ENCODE peak calls at places on chromosomes 4 and X, in four cellular contexts. One of them, this sample, is unnamed.

GRCh38 chr4:1289232-1290164 is at the start of gene MAEA:
- DNase-seq in tibial nerve: peak; percentile 93
- DNase-seq in tibial artery: peak; percentile 96
- DNase-seq in right lobe of liver: peak; percentile 98
- DNase-seq in this sample: peak; percentile 96

GRCh38 chr4:26120098-26120795 is 200.6 kb upstream of the RBPJ start:
- DNase-seq in tibial nerve: no peak
- DNase-seq in tibial artery: no peak
- DNase-seq in right lobe of liver: no peak
- DNase-seq in this sample: no peak

GRCh38 chr4:138199568-138200235 is 42.4 kb downstream of the SLC7A11 start:
- DNase-seq in tibial nerve: no peak
- DNase-seq in tibial artery: no peak
- DNase-seq in right lobe of liver: no peak
- DNase-seq in this sample: no peak

GRCh38 chr4:100933628-100934027 is 413.7 kb downstream of the PPP3CA start:
- DNase-seq in tibial nerve: no peak
- DNase-seq in tibial artery: no peak
- DNase-seq in right lobe of liver: no peak
- DNase-seq in this sample: no peak

GRCh38 chr4:8506373-8507250 is 66.0 kb downstream of the TRMT44 start:
- DNase-seq in tibial nerve: no peak
- DNase-seq in tibial artery: peak; percentile 56
- DNase-seq in right lobe of liver: no peak
- DNase-seq in this sample: no peak

GRCh38 chr4:83449009-83449408 is 6.6 kb downstream of the HELQ start:
- DNase-seq in tibial nerve: no peak
- DNase-seq in tibial artery: no peak
- DNase-seq in right lobe of liver: no peak
- DNase-seq in this sample: no peak

GRCh38 chr4:56465599-56466295 is 1.7 kb upstream of the SRP72 start:
- DNase-seq in tibial nerve: no peak
- DNase-seq in tibial artery: no peak
- DNase-seq in right lobe of liver: no peak
- DNase-seq in this sample: no peak

GRCh38 chr4:72031868-72032619 is at the start of gene NPFFR2:
- DNase-seq in tibial nerve: no peak
- DNase-seq in tibial artery: no peak
- DNase-seq in right lobe of liver: peak; percentile 47
- DNase-seq in this sample: no peak

GRCh38 chr4:141126769-141127168 is 6.5 kb downstream of the RNF150 start:
- DNase-seq in tibial nerve: no peak
- DNase-seq in tibial artery: no peak
- DNase-seq in right lobe of liver: no peak
- DNase-seq in this sample: no peak

GRCh38 chr4:30867427-30867826 is 147.3 kb downstream of the PCDH7 start:
- DNase-seq in tibial nerve: no peak
- DNase-seq in tibial artery: peak; percentile 21
- DNase-seq in right lobe of liver: no peak
- DNase-seq in this sample: no peak

GRCh38 chr4:185194924-185195632 is 8.7 kb downstream of the CFAP97 start:
- DNase-seq in tibial nerve: no peak
- DNase-seq in tibial artery: no peak
- DNase-seq in right lobe of liver: no peak
- DNase-seq in this sample: no peak

GRCh38 chr4:80017125-80017854 is 55.7 kb downstream of the ANTXR2 start:
- DNase-seq in tibial nerve: no peak
- DNase-seq in tibial artery: no peak
- DNase-seq in right lobe of liver: no peak
- DNase-seq in this sample: no peak

GRCh38 chr4:140353836-140354235 is 19.6 kb upstream of the SCOC start:
- DNase-seq in tibial nerve: no peak
- DNase-seq in tibial artery: no peak
- DNase-seq in right lobe of liver: no peak
- DNase-seq in this sample: no peak

GRCh38 chrX:119682019-119682989 is 10.7 kb downstream of the SEPTIN6 start:
- DNase-seq in tibial nerve: no peak
- DNase-seq in tibial artery: no peak
- DNase-seq in right lobe of liver: no peak
- DNase-seq in this sample: no peak

GRCh38 chr4:4854649-4855292 is 4.7 kb upstream of the MSX1 start:
- DNase-seq in tibial nerve: no peak
- DNase-seq in tibial artery: no peak
- DNase-seq in right lobe of liver: no peak
- DNase-seq in this sample: no peak

GRCh38 chr4:90318208-90318607 is 191.0 kb downstream of the CCSER1 start:
- DNase-seq in tibial nerve: no peak
- DNase-seq in tibial artery: no peak
- DNase-seq in right lobe of liver: no peak
- DNase-seq in this sample: no peak

GRCh38 chr4:155972098-155972497 is 18.4 kb upstream of the CTSO start:
- DNase-seq in tibial nerve: peak; percentile 16
- DNase-seq in tibial artery: peak; percentile 30
- DNase-seq in right lobe of liver: no peak
- DNase-seq in this sample: no peak

GRCh38 chr4:163542275-163542674 is 47.8 kb downstream of the TMA16 start:
- DNase-seq in tibial nerve: no peak
- DNase-seq in tibial artery: no peak
- DNase-seq in right lobe of liver: no peak
- DNase-seq in this sample: no peak
- H3K27ac ChIP-seq in tibial nerve: no peak overlapping the region
- H3K27ac ChIP-seq in tibial artery: no peak overlapping the region
- H3K27ac ChIP-seq in right lobe of liver: no peak overlapping the region
- H3K27ac ChIP-seq in this sample: no peak overlapping the region

GRCh38 chr4:3371581-3372001 is 70.2 kb upstream of the HGFAC start:
- DNase-seq in tibial nerve: no peak
- DNase-seq in tibial artery: no peak
- DNase-seq in right lobe of liver: no peak
- DNase-seq in this sample: no peak

GRCh38 chr4:3368334-3368733 is 73.4 kb upstream of the HGFAC start:
- DNase-seq in tibial nerve: no peak
- DNase-seq in tibial artery: no peak
- DNase-seq in right lobe of liver: no peak
- DNase-seq in this sample: peak; percentile 50

GRCh38 chr4:3371038-3371437 is 70.7 kb upstream of the HGFAC start:
- DNase-seq in tibial nerve: no peak
- DNase-seq in tibial artery: no peak
- DNase-seq in right lobe of liver: no peak
- DNase-seq in this sample: no peak

GRCh38 chr4:3368841-3369760 is 72.7 kb upstream of the HGFAC start:
- DNase-seq in tibial nerve: no peak
- DNase-seq in tibial artery: no peak
- DNase-seq in right lobe of liver: peak; percentile 44
- DNase-seq in this sample: no peak

DNA sequence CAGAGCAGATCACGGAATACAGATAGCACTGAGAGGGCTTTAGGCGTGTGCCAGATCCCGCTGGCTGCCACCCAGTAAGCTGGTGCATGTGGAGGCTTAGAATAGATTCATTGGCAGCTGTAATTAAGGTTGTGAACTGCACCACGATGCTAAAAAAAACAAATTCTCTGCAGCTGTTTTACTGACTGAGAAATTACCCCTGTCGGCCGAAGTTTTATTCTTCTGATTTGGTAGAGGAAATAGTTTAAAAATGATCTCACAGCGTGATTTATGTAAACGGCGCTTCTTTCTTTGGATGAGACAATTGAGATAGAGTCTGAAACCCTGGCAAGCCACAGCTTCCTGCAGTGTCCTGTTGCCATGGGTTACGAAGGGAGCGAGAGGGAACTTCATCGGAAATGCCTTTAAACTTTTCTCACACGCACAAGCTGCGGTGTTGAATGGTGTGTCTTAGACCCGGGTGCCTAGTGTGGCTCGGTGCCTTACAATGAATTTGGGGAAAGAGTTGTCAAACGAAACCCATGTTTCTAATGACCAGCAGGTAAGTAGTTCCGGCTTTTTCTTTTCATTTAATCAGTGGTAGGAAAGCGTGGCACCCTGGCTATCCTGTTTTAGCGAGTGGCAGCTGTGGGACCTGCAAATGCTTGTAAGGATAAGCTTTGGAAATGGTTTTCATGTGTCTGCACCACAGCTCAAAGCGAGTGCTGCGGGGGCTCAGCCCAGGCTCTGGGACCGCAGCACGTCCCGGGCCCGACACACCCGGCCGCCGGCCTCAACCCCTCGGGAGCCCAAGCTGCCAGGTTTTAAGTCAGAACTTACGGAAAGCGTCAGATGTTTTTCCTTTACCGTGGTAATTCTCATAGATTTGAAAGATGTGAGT is 71.7 kb upstream of the HGFAC start:
- DNase-seq in tibial nerve: no peak
- DNase-seq in tibial artery: peak; percentile 53
- DNase-seq in right lobe of liver: peak; percentile 74
- DNase-seq in this sample: no peak
- H3K27ac ChIP-seq in tibial nerve: no peak overlapping the region
- H3K27ac ChIP-seq in tibial artery: peak overlapping the region; percentile 32
- H3K27ac ChIP-seq in right lobe of liver: peak overlapping the region; percentile 16
- H3K27ac ChIP-seq in this sample: peak overlapping the region; percentile 87

DNA sequence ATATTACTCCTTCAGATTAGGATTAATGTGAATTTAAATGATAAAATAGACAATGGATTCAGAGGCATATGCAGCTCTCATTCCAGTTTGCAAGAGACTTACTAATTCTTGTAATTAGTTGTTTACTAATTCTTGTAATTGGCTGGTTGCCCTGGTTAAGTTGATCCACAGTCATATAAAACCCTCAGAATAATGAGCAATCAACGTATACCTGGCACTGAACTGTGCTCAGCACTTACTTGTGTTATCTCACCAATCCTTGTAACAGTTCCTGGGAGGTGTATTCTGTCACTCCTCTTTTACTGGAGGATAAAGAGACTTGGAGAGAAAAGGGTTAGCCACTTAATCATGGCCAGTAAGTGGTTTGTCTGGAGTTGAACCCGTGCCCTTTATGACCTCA is 10.5 kb downstream of the HERC5 start:
- DNase-seq in tibial nerve: no peak
- DNase-seq in tibial artery: no peak
- DNase-seq in right lobe of liver: no peak
- DNase-seq in this sample: no peak
- H3K27ac ChIP-seq in tibial nerve: no peak overlapping the region
- H3K27ac ChIP-seq in tibial artery: no peak overlapping the region
- H3K27ac ChIP-seq in right lobe of liver: no peak overlapping the region
- H3K27ac ChIP-seq in this sample: no peak overlapping the region

GRCh38 chr4:7411491-7411890 is 23.2 kb downstream of the PSAPL1 start:
- DNase-seq in tibial nerve: no peak
- DNase-seq in tibial artery: no peak
- DNase-seq in right lobe of liver: no peak
- DNase-seq in this sample: no peak
- H3K27ac ChIP-seq in tibial nerve: no peak overlapping the region
- H3K27ac ChIP-seq in tibial artery: no peak overlapping the region
- H3K27ac ChIP-seq in right lobe of liver: no peak overlapping the region
- H3K27ac ChIP-seq in this sample: no peak overlapping the region

GRCh38 chr4:134610172-134610571 is 408.6 kb upstream of the PABPC4L start:
- DNase-seq in tibial nerve: no peak
- DNase-seq in tibial artery: no peak
- DNase-seq in right lobe of liver: no peak
- DNase-seq in this sample: no peak

GRCh38 chr4:134610956-134611355 is 409.4 kb upstream of the PABPC4L start:
- DNase-seq in tibial nerve: no peak
- DNase-seq in tibial artery: no peak
- DNase-seq in right lobe of liver: no peak
- DNase-seq in this sample: no peak
- H3K27ac ChIP-seq in tibial nerve: no peak overlapping the region
- H3K27ac ChIP-seq in tibial artery: no peak overlapping the region
- H3K27ac ChIP-seq in right lobe of liver: no peak overlapping the region
- H3K27ac ChIP-seq in this sample: no peak overlapping the region

GRCh38 chr4:148575577-148575976 is 133.4 kb upstream of the NR3C2 start:
- DNase-seq in tibial nerve: no peak
- DNase-seq in tibial artery: no peak
- DNase-seq in right lobe of liver: no peak
- DNase-seq in this sample: no peak
- H3K27ac ChIP-seq in tibial nerve: no peak overlapping the region
- H3K27ac ChIP-seq in tibial artery: no peak overlapping the region
- H3K27ac ChIP-seq in right lobe of liver: no peak overlapping the region
- H3K27ac ChIP-seq in this sample: no peak overlapping the region

DNA sequence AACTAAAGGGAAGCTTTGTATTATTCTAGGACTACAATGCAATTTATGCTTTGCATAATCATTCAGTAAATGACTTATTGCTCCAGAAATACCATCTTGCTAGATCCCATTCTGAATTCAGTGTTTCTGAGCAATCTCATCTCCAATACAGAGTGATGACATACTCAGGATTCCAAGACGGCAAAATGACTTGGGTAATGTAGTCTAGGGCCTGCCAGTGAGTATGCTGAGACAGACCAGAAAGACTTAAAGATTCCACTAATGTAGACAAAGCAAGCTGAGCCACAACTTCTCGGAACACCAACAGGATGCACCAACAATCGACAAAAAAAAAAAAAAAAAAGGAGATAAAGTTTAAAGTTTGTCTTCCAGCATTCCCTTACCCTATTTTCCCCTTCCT is 939 bp upstream of the SEC24B start:
- DNase-seq in tibial nerve: no peak
- DNase-seq in tibial artery: no peak
- DNase-seq in right lobe of liver: no peak
- DNase-seq in this sample: no peak
- H3K27ac ChIP-seq in tibial nerve: peak overlapping the region; percentile 92
- H3K27ac ChIP-seq in tibial artery: peak overlapping the region; percentile 93
- H3K27ac ChIP-seq in right lobe of liver: peak overlapping the region; percentile 97
- H3K27ac ChIP-seq in this sample: peak overlapping the region; percentile 90

GRCh38 chrX:47563801-47564315 is 2.9 kb downstream of the ARAF start:
- DNase-seq in tibial nerve: no peak
- DNase-seq in tibial artery: no peak
- DNase-seq in right lobe of liver: no peak
- DNase-seq in this sample: no peak
- H3K27ac ChIP-seq in tibial nerve: no peak overlapping the region
- H3K27ac ChIP-seq in tibial artery: no peak overlapping the region
- H3K27ac ChIP-seq in right lobe of liver: no peak overlapping the region
- H3K27ac ChIP-seq in this sample: no peak overlapping the region

GRCh38 chr4:38179690-38180299 is 219.6 kb downstream of the PTTG2 start:
- DNase-seq in tibial nerve: peak; percentile 89
- DNase-seq in tibial artery: peak; percentile 69
- DNase-seq in right lobe of liver: peak; percentile 86
- DNase-seq in this sample: peak; percentile 5

GRCh38 chr4:38177792-38178665 is 217.8 kb downstream of the PTTG2 start:
- DNase-seq in tibial nerve: peak; percentile 55
- DNase-seq in tibial artery: peak; percentile 68
- DNase-seq in right lobe of liver: peak; percentile 73
- DNase-seq in this sample: no peak

GRCh38 chr4:38177035-38177791 is 217.0 kb downstream of the PTTG2 start:
- DNase-seq in tibial nerve: no peak
- DNase-seq in tibial artery: peak; percentile 40
- DNase-seq in right lobe of liver: no peak
- DNase-seq in this sample: no peak

GRCh38 chr4:38180456-38180855 is 220.3 kb downstream of the PTTG2 start:
- DNase-seq in tibial nerve: no peak
- DNase-seq in tibial artery: no peak
- DNase-seq in right lobe of liver: no peak
- DNase-seq in this sample: no peak

DNA sequence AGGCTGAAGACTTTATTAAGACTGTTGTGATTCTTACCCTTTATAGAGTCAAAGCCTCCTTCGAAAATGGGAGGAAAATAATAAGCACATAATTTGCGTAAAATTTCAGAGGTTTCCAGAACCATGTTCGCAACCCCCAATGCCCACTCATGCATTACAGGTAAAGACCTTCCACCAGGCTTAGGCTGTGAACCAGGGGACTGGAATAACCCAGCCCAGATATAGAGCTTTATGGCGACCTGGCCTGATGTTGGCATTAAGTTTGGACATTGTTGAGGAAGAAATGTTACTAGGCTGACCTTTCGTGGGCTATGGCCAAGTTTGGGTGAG is 218.4 kb downstream of the PTTG2 start:
- DNase-seq in tibial nerve: no peak
- DNase-seq in tibial artery: no peak
- DNase-seq in right lobe of liver: no peak
- DNase-seq in this sample: no peak
- H3K27ac ChIP-seq in tibial nerve: no peak overlapping the region
- H3K27ac ChIP-seq in tibial artery: no peak overlapping the region
- H3K27ac ChIP-seq in right lobe of liver: no peak overlapping the region
- H3K27ac ChIP-seq in this sample: no peak overlapping the region

This sample was measured in caudate nucleus.